ENCODE peak calls at places on chromosomes 4 and X, in four cellular contexts. One of them, this sample, is unnamed. For H3K4me1, the result is how much of the 10 kb centered on the place peaks cover.

GRCh38 chr4:118410143-118410542 is 57.3 kb upstream of the PRSS12 start:
- DNase-seq in A673: peak
- DNase-seq in upper lobe of right lung: no peak
- DNase-seq in endodermal cell: no peak
- DNase-seq in this sample: no peak

GRCh38 chr4:133565379-133565778 is 416.3 kb downstream of the PCDH10 start:
- DNase-seq in endodermal cell: no peak
- DNase-seq in A673: peak
- DNase-seq in upper lobe of right lung: no peak
- DNase-seq in this sample: no peak

GRCh38 chr4:52157641-52158316 is 106.7 kb downstream of the SPATA18 start:
- DNase-seq in A673: no peak
- DNase-seq in endodermal cell: no peak
- DNase-seq in upper lobe of right lung: no peak
- DNase-seq in this sample: no peak

GRCh38 chrX:12820737-12821136 is 29.5 kb downstream of the PRPS2 start:
- DNase-seq in A673: no peak
- DNase-seq in upper lobe of right lung: no peak
- DNase-seq in endodermal cell: no peak
- DNase-seq in this sample: no peak

GRCh38 chrX:2708016-2708415 is 16.9 kb downstream of the CD99 start:
- DNase-seq in A673: no peak
- DNase-seq in upper lobe of right lung: no peak
- DNase-seq in endodermal cell: peak
- DNase-seq in this sample: no peak

GRCh38 chr4:88599298-88599697 is 7.0 kb downstream of the HERC3 start:
- DNase-seq in upper lobe of right lung: no peak
- DNase-seq in A673: no peak
- DNase-seq in endodermal cell: no peak
- DNase-seq in this sample: no peak

GRCh38 chrX:51332188-51332942 is at the start of gene NUDT10:
- DNase-seq in upper lobe of right lung: peak
- DNase-seq in endodermal cell: peak
- DNase-seq in A673: peak
- DNase-seq in this sample: no peak

GRCh38 chr4:173138636-173139035 is 30.0 kb upstream of the GALNT7 start:
- DNase-seq in upper lobe of right lung: no peak
- DNase-seq in endodermal cell: no peak
- DNase-seq in A673: no peak
- DNase-seq in this sample: no peak

GRCh38 chr4:113998531-113998930 is 19.1 kb upstream of the ARSJ start:
- DNase-seq in upper lobe of right lung: no peak
- DNase-seq in endodermal cell: no peak
- DNase-seq in A673: no peak
- DNase-seq in this sample: no peak

DNA sequence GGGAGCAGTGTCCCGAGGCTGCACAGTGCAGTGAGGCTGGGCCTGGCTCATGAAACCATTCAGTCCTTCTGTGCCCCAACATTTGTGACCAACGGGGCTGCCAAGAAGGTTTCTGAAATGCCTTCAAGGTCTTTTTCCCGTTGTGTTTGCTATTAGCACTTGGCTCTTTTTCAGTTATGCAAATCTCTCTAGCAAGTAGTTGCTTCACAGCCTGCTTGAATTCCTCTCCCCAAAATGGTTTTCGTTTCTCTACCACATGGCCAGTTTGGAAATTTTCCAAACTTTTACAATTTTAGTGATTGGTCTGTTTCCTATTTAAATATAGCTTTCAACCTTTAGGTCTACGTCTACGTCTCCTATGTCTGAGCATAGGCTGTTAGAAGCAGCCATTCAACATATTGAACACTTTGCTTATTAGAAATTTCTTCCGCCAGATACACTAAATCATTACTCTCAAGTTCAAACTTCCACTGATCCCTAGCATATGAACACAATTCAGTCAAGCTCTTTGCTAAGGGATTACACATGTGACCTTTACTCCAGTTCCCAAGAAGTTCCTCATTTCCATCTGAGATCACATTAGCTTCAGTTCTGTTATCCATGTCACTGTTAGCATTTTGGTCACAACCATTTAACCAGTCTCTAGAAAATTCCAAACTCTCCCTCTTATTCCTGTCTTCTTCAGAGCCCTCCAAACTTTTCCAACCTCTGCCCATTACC is 901.8 kb downstream of the GLUD2 start:
- DNase-seq in A673: no peak
- DNase-seq in upper lobe of right lung: no peak
- DNase-seq in endodermal cell: no peak
- DNase-seq in this sample: no peak
- H3K4me3 ChIP-seq in A673: no peak
- H3K4me3 ChIP-seq in upper lobe of right lung: no peak
- H3K4me3 ChIP-seq in endodermal cell: no peak
- H3K4me3 ChIP-seq in this sample: no peak

GRCh38 chr4:111707491-111707890 is 437.8 kb upstream of the FAM241A start:
- DNase-seq in endodermal cell: no peak
- DNase-seq in upper lobe of right lung: no peak
- DNase-seq in A673: no peak
- DNase-seq in this sample: no peak
- H3K4me1 ChIP-seq in endodermal cell: under half
- H3K4me1 ChIP-seq in upper lobe of right lung: under half
- H3K4me1 ChIP-seq in A673: under half
- H3K4me1 ChIP-seq in this sample: under half

GRCh38 chr4:80186666-80187065 is 10.6 kb upstream of the PRDM8 start:
- DNase-seq in endodermal cell: no peak
- DNase-seq in A673: no peak
- DNase-seq in upper lobe of right lung: no peak
- DNase-seq in this sample: no peak

GRCh38 chr4:80185787-80186548 is 11.3 kb upstream of the PRDM8 start:
- DNase-seq in A673: no peak
- DNase-seq in upper lobe of right lung: no peak
- DNase-seq in endodermal cell: no peak
- DNase-seq in this sample: no peak

GRCh38 chr4:80184053-80184790 is 13.1 kb upstream of the PRDM8 start:
- DNase-seq in A673: peak
- DNase-seq in endodermal cell: peak
- DNase-seq in upper lobe of right lung: peak
- DNase-seq in this sample: peak

GRCh38 chr4:80183196-80184052 is 13.9 kb upstream of the PRDM8 start:
- DNase-seq in A673: no peak
- DNase-seq in upper lobe of right lung: peak
- DNase-seq in endodermal cell: no peak
- DNase-seq in this sample: no peak

GRCh38 chr4:80184791-80185756 is 12.2 kb upstream of the PRDM8 start:
- DNase-seq in A673: no peak
- DNase-seq in upper lobe of right lung: no peak
- DNase-seq in endodermal cell: peak
- DNase-seq in this sample: no peak
- H3K4me3 ChIP-seq in A673: peak
- H3K4me3 ChIP-seq in upper lobe of right lung: peak
- H3K4me3 ChIP-seq in endodermal cell: peak
- H3K4me3 ChIP-seq in this sample: peak

GRCh38 chr4:107473126-107473525 is 246.9 kb downstream of the PAPSS1 start:
- DNase-seq in endodermal cell: no peak
- DNase-seq in A673: no peak
- DNase-seq in upper lobe of right lung: no peak
- DNase-seq in this sample: no peak
- H3K4me1 ChIP-seq in endodermal cell: under half
- H3K4me1 ChIP-seq in A673: under half
- H3K4me1 ChIP-seq in upper lobe of right lung: under half
- H3K4me1 ChIP-seq in this sample: under half

GRCh38 chr4:20254517-20255250 is 3.0 kb downstream of the SLIT2 start:
- DNase-seq in A673: peak
- DNase-seq in endodermal cell: peak
- DNase-seq in upper lobe of right lung: peak
- DNase-seq in this sample: no peak

GRCh38 chr4:20255823-20256222 is 4.1 kb downstream of the SLIT2 start:
- DNase-seq in endodermal cell: no peak
- DNase-seq in A673: no peak
- DNase-seq in upper lobe of right lung: no peak
- DNase-seq in this sample: no peak

GRCh38 chr4:20256381-20256881 is 4.7 kb downstream of the SLIT2 start:
- DNase-seq in upper lobe of right lung: no peak
- DNase-seq in A673: no peak
- DNase-seq in endodermal cell: no peak
- DNase-seq in this sample: no peak

GRCh38 chr4:20253799-20254409 is 2.2 kb downstream of the SLIT2 start:
- DNase-seq in endodermal cell: peak
- DNase-seq in A673: peak
- DNase-seq in upper lobe of right lung: peak
- DNase-seq in this sample: no peak

DNA sequence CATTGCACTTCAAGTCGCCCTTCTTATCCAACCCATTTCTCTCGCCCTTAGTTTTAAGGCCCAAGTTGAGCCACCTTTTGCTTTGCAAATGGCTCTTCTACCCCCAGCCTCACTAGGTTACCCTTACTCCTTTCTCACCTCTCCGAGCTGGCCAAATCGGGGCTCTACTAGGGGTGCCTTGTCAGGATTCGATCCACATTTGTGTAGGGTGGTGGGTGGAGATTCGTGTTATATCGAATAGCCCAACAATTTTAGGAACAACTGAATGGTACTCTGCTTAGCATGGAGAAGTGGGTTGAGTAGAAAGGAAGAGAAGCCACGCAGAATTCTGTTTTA is 3.5 kb downstream of the SLIT2 start:
- DNase-seq in A673: peak
- DNase-seq in endodermal cell: no peak
- DNase-seq in upper lobe of right lung: no peak
- DNase-seq in this sample: no peak
- H3K4me3 ChIP-seq in A673: peak
- H3K4me3 ChIP-seq in endodermal cell: peak
- H3K4me3 ChIP-seq in upper lobe of right lung: peak
- H3K4me3 ChIP-seq in this sample: no peak

GRCh38 chr4:73704314-73705055 is 35.9 kb upstream of the CXCL8 start:
- DNase-seq in A673: peak
- DNase-seq in upper lobe of right lung: no peak
- DNase-seq in endodermal cell: no peak
- DNase-seq in this sample: peak
- H3K4me1 ChIP-seq in A673: under half
- H3K4me1 ChIP-seq in upper lobe of right lung: under half
- H3K4me1 ChIP-seq in endodermal cell: under half
- H3K4me1 ChIP-seq in this sample: under half